ENCODE peak calls at places on chromosomes 6 and 20, in ten cellular contexts. P is RWPE1; D is T-cell; I is fibroblast of lung; S is NCI-H510A treated with DMSO at 0.1 percent for 48 hours; A is activated naive CD4-positive, alpha-beta T cell; E is activated T-helper 2 cell treated with anti-CD3 and anti-CD28 coated beads, Interferon-gamma antibody, Interleukin-2, Interleukin-4, amounts not matched to agents 10 μg/mL and 5 μg/mL and 100 μg/mL, durations not matched to agents 14 hours and 24 hours and 36 hours; G is AG04450; C is stromal cell of bone marrow; H is amniotic stem cell. V is an unnamed sample.

GRCh38 chr6:33213166-33213988 is 5.1 kb downstream of the RING1 start:
- DNase-seq in G (no peak), I (no peak), C (no peak), A (no peak), E (no peak), H (no peak), P (no peak), D (no peak), S (no peak), V (no peak)

GRCh38 chr20:8796088-8796665 is 272.7 kb upstream of the PLCB4 start:
- DNase-seq in E (no peak), H (no peak), S (no peak), P (no peak), I (peak), A (no peak), C (peak), D (no peak), G (no peak), V (no peak)

GRCh38 chr20:26163890-26164289 is 467.2 kb upstream of the ZNF337 start:
- DNase-seq in S (no peak), H (peak), I (peak), E (no peak), A (no peak), P (peak), C (peak), D (no peak), G (peak), V (peak)

GRCh38 chr6:82740066-82740465 is 325.6 kb downstream of the UBE3D start:
- DNase-seq in E (no peak), G (no peak), I (no peak), P (no peak), D (no peak), A (no peak), S (no peak), H (no peak), C (no peak), V (no peak)

GRCh38 chr20:58557713-58558335 is 42.6 kb upstream of the APCDD1L start:
- DNase-seq in G (no peak), C (no peak), S (no peak), E (no peak), D (no peak), I (no peak), P (no peak), A (no peak), H (no peak), V (peak)

GRCh38 chr6:144064402-144064830 is 31.0 kb downstream of the SF3B5 start:
- DNase-seq in H (no peak), A (peak), C (no peak), G (no peak), I (no peak), E (peak), S (no peak), D (peak), P (no peak), V (no peak)

GRCh38 chr20:38962898-38963484 is 847 bp downstream of the DHX35 start:
- DNase-seq in A (no peak), G (no peak), I (no peak), C (no peak), P (no peak), H (no peak), D (no peak), S (no peak), E (no peak), V (no peak)

GRCh38 chr6:83199865-83200230 is 6.7 kb downstream of the RWDD2A start:
- DNase-seq in P (peak), D (no peak), I (peak), G (peak), H (peak), A (no peak), E (no peak), C (no peak), S (no peak), V (no peak)

GRCh38 chr20:47148059-47148458 is 208.4 kb downstream of the ZMYND8 start:
- DNase-seq in E (no peak), S (no peak), A (no peak), G (no peak), D (no peak), H (no peak), C (no peak), I (no peak), P (no peak), V (no peak)

GRCh38 chr6:1596088-1596852 is 13.4 kb upstream of the FOXC1 start:
- DNase-seq in A (peak), H (no peak), I (no peak), S (peak), G (no peak), C (no peak), P (peak), D (peak), E (peak), V (no peak)

GRCh38 chr20:64104667-64105451 is 2.5 kb downstream of the NPBWR2 start:
- DNase-seq in A (no peak), P (no peak), H (no peak), C (no peak), D (no peak), I (no peak), G (no peak), S (no peak), E (peak), V (no peak)

GRCh38 chr6:116010400-116011095 is 50.1 kb downstream of the FRK start:
- DNase-seq in H (peak), S (peak), I (peak), E (peak), G (peak), P (peak), D (no peak), C (peak), A (no peak), V (peak)

GRCh38 chr6:62891065-62891647 is 320.1 kb upstream of the FKBP1C start:
- DNase-seq in G (no peak), I (no peak), D (no peak), H (no peak), P (no peak), E (no peak), S (peak), C (no peak), A (no peak), V (peak)

GRCh38 chr6:149114167-149114566 is 203.3 kb upstream of the TAB2 start:
- DNase-seq in D (no peak), C (no peak), P (no peak), I (peak), H (no peak), G (no peak), A (no peak), S (no peak), E (no peak), V (no peak)

GRCh38 chr6:129280719-129281118 is 397.8 kb downstream of the LAMA2 start:
- DNase-seq in C (no peak), E (no peak), D (peak), G (no peak), I (no peak), P (no peak), H (no peak), S (no peak), A (no peak), V (no peak)

GRCh38 chr20:5039255-5039657 is 37.9 kb upstream of the SLC23A2 start:
- DNase-seq in A (no peak), H (no peak), C (no peak), P (no peak), S (no peak), I (no peak), E (no peak), D (peak), G (no peak), V (no peak)

GRCh38 chr6:36839819-36840379 is 655 bp upstream of the CPNE5 start:
- DNase-seq in H (no peak), G (no peak), D (peak), A (no peak), P (no peak), S (no peak), C (no peak), E (peak), I (no peak), V (no peak)

GRCh38 chr6:11810039-11810541 is 31.5 kb upstream of the ADTRP start:
- DNase-seq in E (no peak), S (no peak), P (peak), A (no peak), D (no peak), C (peak), I (peak), G (no peak), H (peak), V (no peak)

GRCh38 chr20:11153819-11154218 is 480.0 kb upstream of the JAG1 start:
- DNase-seq in D (no peak), I (peak), E (no peak), H (no peak), A (no peak), G (no peak), S (no peak), C (no peak), P (no peak), V (no peak)

GRCh38 chr6:102407886-102408741 is 1014.6 kb downstream of the GRIK2 start:
- DNase-seq in A (no peak), I (no peak), H (no peak), D (no peak), S (no peak), E (no peak), P (peak), G (no peak), C (no peak), V (peak)

GRCh38 chr20:46586724-46587123 is 36.3 kb upstream of the OCSTAMP start:
- DNase-seq in I (no peak), C (no peak), H (no peak), E (no peak), S (no peak), A (no peak), G (no peak), D (no peak), P (no peak), V (no peak)

GRCh38 chr20:21286775-21287174 is 16.4 kb upstream of the XRN2 start:
- DNase-seq in P (no peak), E (no peak), G (no peak), H (no peak), A (no peak), S (no peak), C (no peak), D (no peak), I (no peak), V (no peak)

GRCh38 chr20:50149481-50150254 is 3.9 kb downstream of the PEDS1 start:
- DNase-seq in D (no peak), A (no peak), G (no peak), I (no peak), S (no peak), H (no peak), C (no peak), E (no peak), P (no peak), V (no peak)

GRCh38 chr20:32474967-32475819 is 109.9 kb downstream of the NOL4L start:
- DNase-seq in I (peak), E (no peak), G (peak), D (no peak), P (peak), S (peak), A (no peak), H (peak), C (peak), V (peak)

GRCh38 chr6:149696904-149697303 is 21.0 kb downstream of the LATS1 start:
- DNase-seq in I (peak), G (no peak), P (peak), D (no peak), H (peak), C (no peak), S (no peak), E (no peak), A (no peak), V (peak)

GRCh38 chr20:25543068-25543467 is 42.3 kb downstream of the NINL start:
- DNase-seq in H (peak), E (no peak), C (no peak), S (no peak), D (no peak), G (no peak), P (no peak), I (peak), A (no peak), V (peak)

GRCh38 chr6:156410649-156411048 is 366.5 kb upstream of the ARID1B start:
- DNase-seq in A (no peak), C (no peak), P (no peak), E (no peak), S (no peak), I (no peak), G (no peak), D (no peak), H (no peak), V (no peak)

GRCh38 chr20:34065260-34065659 is 46.8 kb downstream of the EIF2S2 start:
- DNase-seq in H (peak), A (no peak), C (no peak), D (no peak), P (peak), I (peak), S (no peak), G (peak), E (no peak), V (peak)

GRCh38 chr6:79735183-79735582 is 104.1 kb downstream of the SH3BGRL2 start:
- DNase-seq in A (no peak), S (no peak), H (no peak), D (no peak), I (no peak), G (no peak), C (no peak), P (no peak), E (no peak), V (no peak)

GRCh38 chr6:73696990-73697651 is 1.1 kb downstream of the CD109 start:
- DNase-seq in G (no peak), C (no peak), H (no peak), E (no peak), P (no peak), S (peak), I (no peak), D (no peak), A (no peak), V (no peak)

GRCh38 chr20:22684072-22684762 is 99.8 kb upstream of the FOXA2 start:
- DNase-seq in E (no peak), I (peak), D (no peak), C (peak), P (peak), G (peak), H (peak), A (no peak), S (peak), V (no peak)

GRCh38 chr6:31096656-31097055 is 15.7 kb downstream of the C6orf15 start:
- DNase-seq in D (no peak), S (no peak), E (no peak), I (no peak), G (no peak), H (no peak), P (no peak), C (no peak), A (no peak), V (no peak)

GRCh38 chr6:57252137-57252536 is 30.0 kb upstream of the RAB23 start:
- DNase-seq in E (no peak), H (no peak), A (no peak), C (no peak), S (no peak), D (no peak), G (no peak), P (no peak), I (no peak), V (no peak)

GRCh38 chr6:162940426-162940825 is 212.7 kb downstream of the PACRG start:
- DNase-seq in H (no peak), P (no peak), A (no peak), S (no peak), I (peak), D (no peak), G (no peak), E (no peak), C (no peak), V (no peak)

GRCh38 chr6:44128020-44128917 is 915 bp downstream of the TMEM63B start:
- DNase-seq in G (no peak), D (no peak), H (peak), P (peak), S (no peak), A (no peak), I (peak), E (no peak), C (no peak), V (no peak)

GRCh38 chr20:62896526-62896925 is 29.8 kb downstream of the DIDO1 start:
- DNase-seq in D (no peak), E (no peak), H (no peak), P (no peak), G (no peak), C (no peak), I (no peak), S (peak), A (no peak), V (no peak)